ENCODE peak calls at places on chromosomes 13 and 19, in five cellular contexts. R is colonic mucosa; X is Calu3; I is heart left ventricle; O is CD4-positive, alpha-beta T cell. Q is an unnamed sample.

GRCh38 chr19:4694211-4694987 is 24.3 kb upstream of the MYDGF start:
- DNase-seq in R (no peak), X (peak), I (peak), O (no peak), Q (peak)

GRCh38 chr19:3096902-3097326 is 2.8 kb downstream of the GNA11 start:
- DNase-seq in R (no peak), X (no peak), I (peak), O (no peak), Q (no peak)

GRCh38 chr13:40187324-40187795 is 479.1 kb downstream of the FOXO1 start:
- DNase-seq in R (no peak), X (no peak), I (no peak), O (peak), Q (no peak)

GRCh38 chr19:38669532-38669931 is 22.1 kb downstream of the ACTN4 start:
- DNase-seq in R (no peak), X (no peak), I (no peak), O (no peak), Q (no peak)

GRCh38 chr19:45153339-45154063 is 7.3 kb downstream of the NKPD1 start:
- DNase-seq in R (peak), X (no peak), I (peak), O (peak), Q (peak)

GRCh38 chr13:25743426-25743825 is 308.4 kb downstream of the SHISA2 start:
- DNase-seq in R (no peak), X (no peak), I (no peak), O (no peak), Q (no peak)

GRCh38 chr13:77339408-77339807 is 12.5 kb upstream of the MYCBP2 start:
- DNase-seq in R (no peak), X (no peak), I (no peak), O (no peak), Q (no peak)

GRCh38 chr13:29805994-29806748 is 44.2 kb downstream of the UBL3 start:
- DNase-seq in R (no peak), X (no peak), I (no peak), O (no peak), Q (no peak)

GRCh38 chr19:48754950-48755645 is at the start of gene FGF21:
- DNase-seq in R (no peak), X (peak), I (no peak), O (no peak), Q (no peak)

GRCh38 chr19:46369817-46370216 is 22.9 kb downstream of the PPP5C start:
- DNase-seq in R (no peak), X (peak), I (no peak), O (no peak), Q (no peak)

GRCh38 chr13:62123409-62123808 is 707.8 kb upstream of the PCDH20 start:
- DNase-seq in R (no peak), X (no peak), I (no peak), O (no peak), Q (no peak)

GRCh38 chr13:62125451-62125850 is 709.8 kb upstream of the PCDH20 start:
- DNase-seq in R (no peak), X (no peak), I (no peak), O (no peak), Q (no peak)

GRCh38 chr13:62122434-62122833 is 706.8 kb upstream of the PCDH20 start:
- DNase-seq in R (no peak), X (no peak), I (no peak), O (no peak), Q (no peak)

GRCh38 chr13:62119739-62120700 is 704.4 kb upstream of the PCDH20 start:
- DNase-seq in R (no peak), X (no peak), I (no peak), O (no peak), Q (no peak)
- TF ChIP-seq CTCF in R (no peak), X (no peak), I (peak), O (no peak), Q (peak)

DNA sequence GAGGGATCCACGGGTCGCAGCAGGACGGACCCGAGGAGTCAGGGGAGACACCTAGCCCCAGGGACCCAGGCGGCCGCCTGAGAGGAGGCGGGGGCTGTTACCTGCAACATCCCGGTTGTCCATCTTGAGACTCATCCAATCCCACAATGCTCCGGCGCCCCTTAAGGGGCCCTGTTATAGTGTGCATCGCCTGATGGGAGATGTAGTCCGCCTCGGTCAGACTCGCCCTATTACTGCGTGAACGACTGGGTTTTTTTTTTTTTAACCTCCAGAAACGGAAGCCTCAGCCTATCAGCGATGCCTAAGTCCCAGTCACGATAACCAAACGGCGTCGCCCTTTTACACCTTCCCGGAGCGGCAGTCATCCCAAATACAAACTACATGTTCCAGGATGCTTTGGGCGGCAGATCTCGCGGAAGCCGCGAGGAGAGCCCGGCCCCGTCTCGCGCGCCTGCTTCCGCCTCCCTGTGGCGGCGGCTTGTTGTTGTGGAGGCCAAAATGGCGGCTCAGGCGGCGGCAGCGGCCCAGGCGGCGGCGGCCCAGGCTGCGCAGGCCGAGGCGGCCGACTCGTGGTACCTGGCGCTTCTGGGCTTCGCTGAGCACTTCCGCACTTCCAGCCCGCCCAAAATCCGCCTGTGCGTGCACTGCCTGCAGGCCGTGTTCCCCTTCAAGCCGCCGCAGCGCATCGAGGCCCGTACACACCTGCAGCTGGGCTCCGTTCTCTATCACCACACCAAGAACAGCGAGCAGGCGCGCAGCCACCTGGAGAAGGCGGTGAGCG is at the start of the genes MAU2 and SUGP1:
- DNase-seq in R (peak), X (peak), I (peak), O (peak), Q (peak)
- TF ChIP-seq CTCF in R (no peak), X (no peak), I (peak), O (peak), Q (no peak)

GRCh38 chr13:54004026-54004699 is 975.5 kb downstream of the OLFM4 start:
- DNase-seq in R (no peak), X (no peak), I (no peak), O (no peak), Q (no peak)
- TF ChIP-seq CTCF in R (no peak), X (no peak), I (no peak), O (no peak), Q (no peak)

DNA sequence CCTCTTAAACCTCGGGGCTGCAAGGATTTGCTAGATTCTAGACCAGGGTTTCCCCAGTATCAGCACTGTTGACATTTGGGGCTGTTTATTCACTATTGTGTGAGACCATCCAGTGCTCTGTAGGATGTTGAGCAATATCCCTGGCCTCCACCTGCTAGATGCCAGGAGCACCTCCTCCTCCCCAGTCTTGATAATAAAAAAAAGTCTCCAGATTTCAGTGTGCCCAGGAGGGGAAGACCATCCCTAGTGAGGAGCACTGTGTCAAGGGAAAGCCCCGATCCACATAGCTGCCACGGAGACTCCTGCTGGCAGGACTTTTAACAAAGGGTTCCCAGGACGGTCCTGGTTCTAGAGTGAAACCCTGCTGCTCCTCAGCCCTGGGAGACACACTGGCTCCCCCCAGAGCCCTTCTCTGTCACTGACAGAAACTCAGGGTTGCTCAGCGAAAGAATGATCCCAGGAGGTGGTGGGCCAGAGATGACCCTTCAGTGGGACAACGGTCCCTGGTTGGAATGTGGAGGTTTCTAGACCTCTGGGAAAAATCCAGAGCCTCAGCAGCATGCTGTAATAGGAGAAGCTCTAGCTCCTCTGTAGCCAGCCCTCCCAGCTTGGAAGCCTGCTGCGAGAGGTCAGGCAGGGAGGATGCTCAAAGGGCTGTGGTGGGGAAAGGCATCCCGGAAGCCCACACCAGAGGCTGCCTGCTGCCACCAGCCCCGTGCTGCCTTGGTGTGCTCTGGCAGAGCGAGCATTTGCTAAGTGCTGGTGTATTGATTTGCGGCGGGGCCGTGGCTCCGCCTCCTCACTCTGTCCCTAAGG is 20.3 kb downstream of the LYL1 start:
- DNase-seq in R (no peak), X (peak), I (peak), O (no peak), Q (no peak)
- TF ChIP-seq CTCF in R (no peak), X (no peak), I (peak), O (no peak), Q (no peak)

GRCh38 chr13:79402679-79403078 is 3.4 kb downstream of the RBM26 start:
- DNase-seq in R (no peak), X (no peak), I (no peak), O (no peak), Q (no peak)

GRCh38 chr13:79402074-79402635 is 3.9 kb downstream of the RBM26 start:
- DNase-seq in R (no peak), X (no peak), I (no peak), O (no peak), Q (no peak)

GRCh38 chr13:79403113-79403512 is 2.9 kb downstream of the RBM26 start:
- DNase-seq in R (no peak), X (no peak), I (no peak), O (no peak), Q (no peak)

GRCh38 chr13:79398915-79399314 is 7.1 kb downstream of the RBM26 start:
- DNase-seq in R (no peak), X (no peak), I (no peak), O (no peak), Q (no peak)

GRCh38 chr13:79401259-79402071 is 4.6 kb downstream of the RBM26 start:
- DNase-seq in R (no peak), X (no peak), I (no peak), O (no peak), Q (no peak)
- TF ChIP-seq CTCF in R (no peak), X (no peak), I (no peak), O (no peak), Q (no peak)

GRCh38 chr19:30222993-30223865 is 149.0 kb upstream of the ZNF536 start:
- DNase-seq in R (no peak), X (no peak), I (no peak), O (no peak), Q (peak)

GRCh38 chr19:30221176-30221575 is 151.0 kb upstream of the ZNF536 start:
- DNase-seq in R (no peak), X (no peak), I (no peak), O (no peak), Q (no peak)

GRCh38 chr19:30224689-30225606 is 147.2 kb upstream of the ZNF536 start:
- DNase-seq in R (no peak), X (no peak), I (no peak), O (no peak), Q (peak)

GRCh38 chr19:30223866-30224688 is 148.1 kb upstream of the ZNF536 start:
- DNase-seq in R (no peak), X (no peak), I (no peak), O (no peak), Q (no peak)

GRCh38 chr19:30222428-30222873 is 149.7 kb upstream of the ZNF536 start:
- DNase-seq in R (no peak), X (no peak), I (no peak), O (no peak), Q (peak)
- TF ChIP-seq CTCF in R (peak), X (no peak), I (peak), O (peak), Q (peak)

Q was measured in thyroid gland.